ENCODE peak calls at places on chromosomes 3 and 15, in ten cellular contexts. W is uterus; V is NB4; M is cardiac fibroblast; R is CD8-positive, alpha-beta T cell; A is GM06990; E is fibroblast of mammary gland; S is transverse colon; O is A549; F is HFF-Myc. L is an unnamed sample.

GRCh38 chr3:69239063-69239462 is 116.7 kb upstream of the LMOD3 start:
- DNase-seq in O (no peak), W (no peak), A (no peak), S (no peak), E (no peak), R (no peak), V (no peak), F (no peak), M (no peak), L (no peak)

GRCh38 chr15:20348900-20349773 is 192.5 kb downstream of the GOLGA6L6 start:
- DNase-seq in M (no peak), V (no peak), E (no peak), O (no peak), S (no peak), F (no peak), R (peak; percentile 20), W (no peak), A (no peak), L (no peak)

GRCh38 chr15:74776851-74777768 is 4.8 kb upstream of the CSK start:
- DNase-seq in R (peak; percentile 70), O (no peak), S (peak; percentile 42), M (peak; percentile 31), A (peak; percentile 82), E (no peak), W (no peak), F (no peak), V (peak; percentile 96), L (no peak)

GRCh38 chr3:78101363-78101762 is 1061.5 kb downstream of the ROBO2 start:
- DNase-seq in R (no peak), W (no peak), F (no peak), A (no peak), E (peak; percentile 47), V (no peak), O (no peak), M (peak; percentile 33), S (no peak), L (no peak)

GRCh38 chr3:101193957-101194356 is 126.4 kb downstream of the IMPG2 start:
- DNase-seq in W (no peak), O (no peak), S (no peak), F (no peak), R (no peak), E (peak; percentile 48), M (peak; percentile 15), V (no peak), A (no peak), L (no peak)

GRCh38 chr15:100338247-100338646 is 3.5 kb downstream of the ADAMTS17 start:
- DNase-seq in A (no peak), F (no peak), S (no peak), W (no peak), R (no peak), O (no peak), V (no peak), M (no peak), E (no peak), L (no peak)

GRCh38 chr15:50137893-50138292 is 18.9 kb upstream of the ATP8B4 start:
- DNase-seq in O (no peak), A (no peak), V (no peak), E (no peak), F (no peak), W (no peak), S (no peak), R (no peak), M (no peak), L (no peak)

GRCh38 chr3:134378384-134378783 is 4.1 kb upstream of the AMOTL2 start:
- DNase-seq in R (no peak), S (peak; percentile 61), M (peak; percentile 68), W (no peak), A (no peak), E (peak; percentile 44), O (no peak), V (peak; percentile 53), F (no peak), L (no peak)

GRCh38 chr15:93244691-93245615 is 155.9 kb upstream of the RGMA start:
- DNase-seq in F (no peak), W (no peak), A (no peak), E (no peak), O (no peak), M (no peak), V (peak; percentile 63), R (no peak), S (no peak), L (no peak)

GRCh38 chr3:42031808-42032475 is 59.2 kb upstream of the TRAK1 start:
- DNase-seq in W (no peak), A (no peak), O (no peak), R (no peak), V (no peak), S (no peak), M (peak; percentile 43), E (no peak), F (no peak), L (no peak)

GRCh38 chr3:175495331-175495730 is 636.2 kb downstream of the NAALADL2 start:
- DNase-seq in W (no peak), M (no peak), S (no peak), F (no peak), V (peak; percentile 50), O (no peak), R (no peak), A (no peak), E (no peak), L (no peak)

GRCh38 chr15:101436526-101436925 is 53.0 kb downstream of the PCSK6 start:
- DNase-seq in S (no peak), E (no peak), V (no peak), W (no peak), A (no peak), R (no peak), M (no peak), O (no peak), F (no peak), L (no peak)

GRCh38 chr3:191414286-191414685 is 46.7 kb upstream of the PYDC2 start:
- DNase-seq in R (no peak), S (no peak), A (no peak), O (no peak), E (peak; percentile 15), F (no peak), W (no peak), V (no peak), M (no peak), L (no peak)

GRCh38 chr3:58059349-58060321 is 51.4 kb downstream of the FLNB start:
- DNase-seq in F (no peak), W (peak; percentile 76), E (peak; percentile 87), M (peak; percentile 74), V (peak; percentile 49), S (peak; percentile 64), A (no peak), R (no peak), O (no peak), L (peak; percentile 97)

GRCh38 chr3:172103724-172104123 is 64.3 kb downstream of the FNDC3B start:
- DNase-seq in F (no peak), E (peak; percentile 58), S (no peak), M (peak; percentile 75), O (no peak), A (no peak), R (no peak), W (no peak), V (no peak), L (no peak)

GRCh38 chr15:79680721-79681120 is 216.1 kb downstream of the MTHFS start:
- DNase-seq in W (no peak), F (peak; percentile 83), A (no peak), V (no peak), O (peak; percentile 74), E (peak; percentile 78), R (no peak), M (peak; percentile 56), S (no peak), L (peak; percentile 46)

GRCh38 chr3:146283796-146284485 is 33.0 kb upstream of the PLSCR4 start:
- DNase-seq in R (no peak), S (no peak), W (no peak), A (no peak), F (no peak), O (no peak), M (no peak), E (no peak), V (no peak), L (no peak)

GRCh38 chr3:197501879-197502620 is 53.7 kb downstream of the BDH1 start:
- DNase-seq in E (peak; percentile 58), O (no peak), A (peak; percentile 74), V (peak; percentile 75), S (peak; percentile 88), W (no peak), R (peak; percentile 34), M (peak; percentile 73), F (no peak), L (no peak)

DNA sequence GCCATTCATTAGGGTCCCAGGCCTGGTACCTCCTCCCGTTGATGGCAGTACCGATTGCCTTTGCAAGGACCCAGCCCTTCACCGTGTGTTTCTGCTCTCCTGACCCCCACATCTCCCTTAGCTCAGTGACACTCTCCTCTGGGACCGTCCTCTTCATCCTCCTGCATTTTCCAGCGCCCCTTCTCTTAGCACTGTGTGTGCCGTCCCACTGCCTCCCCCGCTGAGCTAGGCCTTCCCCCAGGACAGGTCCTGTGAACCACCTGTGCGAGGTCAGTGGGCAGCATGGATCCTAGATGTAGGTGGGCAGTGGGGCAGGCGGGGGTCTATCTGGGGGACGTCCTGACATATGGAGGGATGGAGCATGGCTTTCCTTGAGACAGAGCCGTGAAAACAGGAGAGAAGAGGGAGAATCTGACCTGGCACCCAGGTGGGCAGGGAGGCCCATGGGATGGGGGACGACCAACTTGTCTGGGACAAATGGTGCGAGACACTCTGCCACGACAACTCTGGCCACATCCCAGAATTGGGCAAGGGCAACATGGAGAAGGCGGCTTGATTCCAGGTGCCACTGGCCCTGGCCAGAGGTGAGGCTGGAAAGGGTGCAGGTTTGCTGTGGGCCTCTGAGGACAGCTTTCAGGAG is 87.7 kb upstream of the ALDH1L1 start:
- DNase-seq in W (no peak), F (no peak), E (no peak), R (no peak), O (no peak), M (no peak), S (no peak), V (no peak), A (no peak), L (no peak)
- H3K4me3 ChIP-seq in W (peak overlapping the region; percentile 25), F (peak overlapping the region; percentile 32), E (no peak overlapping the region), R (no peak overlapping the region), O (peak overlapping the region; percentile 42), M (peak overlapping the region; percentile 43), S (no peak overlapping the region), V (no peak overlapping the region), A (no peak overlapping the region), L (peak overlapping the region; percentile 48)

GRCh38 chr15:44545934-44546802 is 9.2 kb downstream of the EIF3J start:
- DNase-seq in M (no peak), W (no peak), O (no peak), R (no peak), F (no peak), V (peak; percentile 34), A (peak; percentile 49), E (peak; percentile 47), S (no peak), L (no peak)
- TF ChIP-seq CTCF in M (peak; percentile 41), W (no peak), O (peak; percentile 40), R (no peak), F (peak; percentile 40), V (peak; percentile 13), A (peak; percentile 35), E (peak; percentile 46), S (no peak), L (peak; percentile 51)

GRCh38 chr3:23421811-23422510 is 218.8 kb downstream of the UBE2E2 start:
- DNase-seq in O (no peak), M (peak; percentile 13), A (no peak), E (peak; percentile 50), R (no peak), V (no peak), W (no peak), F (no peak), S (no peak), L (no peak)
- H3K4me3 ChIP-seq in O (no peak overlapping the region), M (no peak overlapping the region), A (peak overlapping the region; percentile 14), E (no peak overlapping the region), R (no peak overlapping the region), V (no peak overlapping the region), W (no peak overlapping the region), F (no peak overlapping the region), S (no peak overlapping the region), L (no peak overlapping the region)

GRCh38 chr3:76731471-76731870 is 308.4 kb upstream of the ROBO2 start:
- DNase-seq in M (no peak), E (no peak), O (no peak), A (no peak), R (no peak), S (no peak), V (no peak), F (no peak), W (no peak), L (no peak)
- TF ChIP-seq CTCF in M (no peak), E (no peak), O (no peak), A (no peak), R (no peak), S (no peak), V (no peak), F (no peak), W (no peak), L (no peak)

L was measured in AG04450.